ENCODE peak calls at places on chromosomes 12 and 14, in ten cellular contexts. One of them, this sample, is unnamed. For H3K4me1, the result is how much of the 10 kb centered on the place peaks cover.

GRCh38 chr12:70268972-70269371 is 25.7 kb downstream of the CNOT2 start:
- DNase-seq in lung: no peak
- DNase-seq in osteoblast: no peak
- DNase-seq in CD4-positive, alpha-beta memory T cell: no peak
- DNase-seq in endothelial cell of umbilical vein: no peak
- DNase-seq in mesendoderm: no peak
- DNase-seq in fibroblast of lung: no peak
- DNase-seq in effector memory CD4-positive, alpha-beta T cell: no peak
- DNase-seq in K562: no peak
- DNase-seq in IMR-90: no peak
- DNase-seq in this sample: no peak

GRCh38 chr14:38107216-38107631 is 100.5 kb upstream of the SSTR1 start:
- DNase-seq in lung: no peak
- DNase-seq in osteoblast: no peak
- DNase-seq in CD4-positive, alpha-beta memory T cell: no peak
- DNase-seq in endothelial cell of umbilical vein: no peak
- DNase-seq in mesendoderm: no peak
- DNase-seq in fibroblast of lung: no peak
- DNase-seq in effector memory CD4-positive, alpha-beta T cell: no peak
- DNase-seq in K562: no peak
- DNase-seq in IMR-90: peak
- DNase-seq in this sample: no peak

GRCh38 chr12:15522574-15523187 is 200.4 kb downstream of the PTPRO start:
- DNase-seq in lung: no peak
- DNase-seq in osteoblast: no peak
- DNase-seq in CD4-positive, alpha-beta memory T cell: no peak
- DNase-seq in endothelial cell of umbilical vein: peak
- DNase-seq in mesendoderm: peak
- DNase-seq in fibroblast of lung: peak
- DNase-seq in effector memory CD4-positive, alpha-beta T cell: no peak
- DNase-seq in K562: no peak
- DNase-seq in IMR-90: peak
- DNase-seq in this sample: no peak

GRCh38 chr12:126727656-126728055 is 1539.3 kb upstream of the TMEM132C start:
- DNase-seq in lung: no peak
- DNase-seq in osteoblast: no peak
- DNase-seq in CD4-positive, alpha-beta memory T cell: no peak
- DNase-seq in endothelial cell of umbilical vein: no peak
- DNase-seq in mesendoderm: peak
- DNase-seq in fibroblast of lung: no peak
- DNase-seq in effector memory CD4-positive, alpha-beta T cell: no peak
- DNase-seq in K562: no peak
- DNase-seq in IMR-90: no peak
- DNase-seq in this sample: no peak

GRCh38 chr14:37787879-37788494 is 192.6 kb downstream of the TTC6 start:
- DNase-seq in lung: no peak
- DNase-seq in osteoblast: no peak
- DNase-seq in CD4-positive, alpha-beta memory T cell: no peak
- DNase-seq in endothelial cell of umbilical vein: no peak
- DNase-seq in mesendoderm: no peak
- DNase-seq in fibroblast of lung: no peak
- DNase-seq in effector memory CD4-positive, alpha-beta T cell: no peak
- DNase-seq in K562: no peak
- DNase-seq in IMR-90: no peak
- DNase-seq in this sample: no peak

GRCh38 chr12:45966486-45966885 is 23.9 kb downstream of the SCAF11 start:
- DNase-seq in lung: no peak
- DNase-seq in osteoblast: peak
- DNase-seq in CD4-positive, alpha-beta memory T cell: no peak
- DNase-seq in endothelial cell of umbilical vein: peak
- DNase-seq in mesendoderm: peak
- DNase-seq in fibroblast of lung: peak
- DNase-seq in effector memory CD4-positive, alpha-beta T cell: no peak
- DNase-seq in K562: no peak
- DNase-seq in IMR-90: peak
- DNase-seq in this sample: no peak

GRCh38 chr14:90697577-90698206 is 118.5 kb downstream of the TTC7B start:
- DNase-seq in lung: peak
- DNase-seq in osteoblast: peak
- DNase-seq in CD4-positive, alpha-beta memory T cell: peak
- DNase-seq in endothelial cell of umbilical vein: peak
- DNase-seq in mesendoderm: peak
- DNase-seq in fibroblast of lung: peak
- DNase-seq in effector memory CD4-positive, alpha-beta T cell: peak
- DNase-seq in K562: peak
- DNase-seq in IMR-90: peak
- DNase-seq in this sample: no peak

GRCh38 chr14:58332514-58332913 is 34.2 kb downstream of the ARID4A start:
- DNase-seq in lung: no peak
- DNase-seq in osteoblast: no peak
- DNase-seq in CD4-positive, alpha-beta memory T cell: no peak
- DNase-seq in endothelial cell of umbilical vein: no peak
- DNase-seq in mesendoderm: no peak
- DNase-seq in fibroblast of lung: no peak
- DNase-seq in effector memory CD4-positive, alpha-beta T cell: no peak
- DNase-seq in K562: no peak
- DNase-seq in IMR-90: no peak
- DNase-seq in this sample: no peak

GRCh38 chr12:88334271-88334670 is 192.2 kb downstream of the TMTC3 start:
- DNase-seq in lung: no peak
- DNase-seq in osteoblast: no peak
- DNase-seq in CD4-positive, alpha-beta memory T cell: no peak
- DNase-seq in endothelial cell of umbilical vein: no peak
- DNase-seq in mesendoderm: no peak
- DNase-seq in fibroblast of lung: peak
- DNase-seq in effector memory CD4-positive, alpha-beta T cell: no peak
- DNase-seq in K562: no peak
- DNase-seq in IMR-90: peak
- DNase-seq in this sample: no peak

GRCh38 chr12:109934026-109934425 is 34.0 kb downstream of the TCHP start:
- DNase-seq in lung: no peak
- DNase-seq in osteoblast: peak
- DNase-seq in CD4-positive, alpha-beta memory T cell: no peak
- DNase-seq in endothelial cell of umbilical vein: peak
- DNase-seq in mesendoderm: no peak
- DNase-seq in fibroblast of lung: no peak
- DNase-seq in effector memory CD4-positive, alpha-beta T cell: no peak
- DNase-seq in K562: no peak
- DNase-seq in IMR-90: peak
- DNase-seq in this sample: no peak

GRCh38 chr14:89507521-89507920 is 90.5 kb upstream of the FOXN3 start:
- DNase-seq in lung: no peak
- DNase-seq in osteoblast: peak
- DNase-seq in CD4-positive, alpha-beta memory T cell: no peak
- DNase-seq in endothelial cell of umbilical vein: peak
- DNase-seq in mesendoderm: no peak
- DNase-seq in fibroblast of lung: peak
- DNase-seq in effector memory CD4-positive, alpha-beta T cell: no peak
- DNase-seq in K562: no peak
- DNase-seq in IMR-90: peak
- DNase-seq in this sample: no peak

GRCh38 chr12:38543151-38543550 is 226.6 kb downstream of the ALG10B start:
- DNase-seq in lung: peak
- DNase-seq in osteoblast: no peak
- DNase-seq in CD4-positive, alpha-beta memory T cell: no peak
- DNase-seq in endothelial cell of umbilical vein: no peak
- DNase-seq in mesendoderm: peak
- DNase-seq in fibroblast of lung: no peak
- DNase-seq in effector memory CD4-positive, alpha-beta T cell: no peak
- DNase-seq in K562: no peak
- DNase-seq in IMR-90: no peak
- DNase-seq in this sample: no peak

GRCh38 chr12:107983871-107984480 is 145.1 kb upstream of the WSCD2 start:
- DNase-seq in lung: no peak
- DNase-seq in osteoblast: no peak
- DNase-seq in CD4-positive, alpha-beta memory T cell: no peak
- DNase-seq in endothelial cell of umbilical vein: no peak
- DNase-seq in mesendoderm: no peak
- DNase-seq in fibroblast of lung: no peak
- DNase-seq in effector memory CD4-positive, alpha-beta T cell: no peak
- DNase-seq in K562: no peak
- DNase-seq in IMR-90: no peak
- DNase-seq in this sample: no peak

GRCh38 chr14:79583738-79584405 is 627.4 kb downstream of the DIO2 start:
- DNase-seq in lung: no peak
- DNase-seq in osteoblast: no peak
- DNase-seq in CD4-positive, alpha-beta memory T cell: no peak
- DNase-seq in endothelial cell of umbilical vein: no peak
- DNase-seq in mesendoderm: no peak
- DNase-seq in fibroblast of lung: peak
- DNase-seq in effector memory CD4-positive, alpha-beta T cell: no peak
- DNase-seq in K562: no peak
- DNase-seq in IMR-90: peak
- DNase-seq in this sample: no peak

DNA sequence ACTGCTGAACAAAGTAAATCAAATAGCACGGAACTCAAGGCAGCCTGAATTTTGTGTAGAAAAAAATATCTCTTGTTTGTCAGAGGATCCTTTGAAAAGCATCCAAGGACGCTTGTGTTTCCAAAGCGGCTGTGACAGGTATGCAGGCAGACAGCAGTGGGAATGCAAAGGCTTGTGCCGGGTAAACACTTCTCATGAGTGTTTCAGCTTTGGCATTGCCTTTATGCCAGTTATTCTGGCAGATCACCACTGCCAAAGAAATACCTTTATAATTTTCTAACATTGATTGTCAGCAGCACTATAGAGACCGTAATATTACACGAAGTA is 128.5 kb downstream of the NDUFA12 start:
- DNase-seq in lung: no peak
- DNase-seq in osteoblast: peak
- DNase-seq in CD4-positive, alpha-beta memory T cell: no peak
- DNase-seq in endothelial cell of umbilical vein: no peak
- DNase-seq in mesendoderm: no peak
- DNase-seq in fibroblast of lung: no peak
- DNase-seq in effector memory CD4-positive, alpha-beta T cell: no peak
- DNase-seq in K562: no peak
- DNase-seq in IMR-90: no peak
- DNase-seq in this sample: no peak
- H3K4me1 ChIP-seq in lung: under half
- H3K4me1 ChIP-seq in osteoblast: under half
- H3K4me1 ChIP-seq in CD4-positive, alpha-beta memory T cell: under half
- H3K4me1 ChIP-seq in endothelial cell of umbilical vein: under half
- H3K4me1 ChIP-seq in mesendoderm: under half
- H3K4me1 ChIP-seq in fibroblast of lung: under half
- H3K4me1 ChIP-seq in effector memory CD4-positive, alpha-beta T cell: under half
- H3K4me1 ChIP-seq in K562: under half
- H3K4me1 ChIP-seq in IMR-90: under half
- H3K4me1 ChIP-seq in this sample: under half

GRCh38 chr12:56198836-56199235 is 9.6 kb upstream of the SMARCC2 start:
- DNase-seq in lung: no peak
- DNase-seq in osteoblast: no peak
- DNase-seq in CD4-positive, alpha-beta memory T cell: no peak
- DNase-seq in endothelial cell of umbilical vein: peak
- DNase-seq in mesendoderm: peak
- DNase-seq in fibroblast of lung: peak
- DNase-seq in effector memory CD4-positive, alpha-beta T cell: no peak
- DNase-seq in K562: no peak
- DNase-seq in IMR-90: peak
- DNase-seq in this sample: no peak
- H3K4me1 ChIP-seq in lung: under half
- H3K4me1 ChIP-seq in osteoblast: under half
- H3K4me1 ChIP-seq in CD4-positive, alpha-beta memory T cell: under half
- H3K4me1 ChIP-seq in endothelial cell of umbilical vein: under half
- H3K4me1 ChIP-seq in mesendoderm: under half
- H3K4me1 ChIP-seq in fibroblast of lung: under half
- H3K4me1 ChIP-seq in effector memory CD4-positive, alpha-beta T cell: under half
- H3K4me1 ChIP-seq in K562: under half
- H3K4me1 ChIP-seq in IMR-90: under half
- H3K4me1 ChIP-seq in this sample: under half

GRCh38 chr12:31742891-31743290 is 14.1 kb upstream of the AMN1 start:
- DNase-seq in lung: no peak
- DNase-seq in osteoblast: no peak
- DNase-seq in CD4-positive, alpha-beta memory T cell: no peak
- DNase-seq in endothelial cell of umbilical vein: no peak
- DNase-seq in mesendoderm: no peak
- DNase-seq in fibroblast of lung: no peak
- DNase-seq in effector memory CD4-positive, alpha-beta T cell: no peak
- DNase-seq in K562: no peak
- DNase-seq in IMR-90: no peak
- DNase-seq in this sample: no peak
- H3K4me1 ChIP-seq in lung: under half
- H3K4me1 ChIP-seq in osteoblast: under half
- H3K4me1 ChIP-seq in CD4-positive, alpha-beta memory T cell: under half
- H3K4me1 ChIP-seq in endothelial cell of umbilical vein: under half
- H3K4me1 ChIP-seq in mesendoderm: under half
- H3K4me1 ChIP-seq in fibroblast of lung: under half
- H3K4me1 ChIP-seq in effector memory CD4-positive, alpha-beta T cell: under half
- H3K4me1 ChIP-seq in K562: under half
- H3K4me1 ChIP-seq in IMR-90: under half
- H3K4me1 ChIP-seq in this sample: under half

GRCh38 chr14:55117816-55118441 is 11.1 kb upstream of the LGALS3 start:
- DNase-seq in lung: no peak
- DNase-seq in osteoblast: no peak
- DNase-seq in CD4-positive, alpha-beta memory T cell: no peak
- DNase-seq in endothelial cell of umbilical vein: peak
- DNase-seq in mesendoderm: no peak
- DNase-seq in fibroblast of lung: peak
- DNase-seq in effector memory CD4-positive, alpha-beta T cell: no peak
- DNase-seq in K562: no peak
- DNase-seq in IMR-90: no peak
- DNase-seq in this sample: no peak

GRCh38 chr14:55120466-55121144 is 8.4 kb upstream of the LGALS3 start:
- DNase-seq in lung: no peak
- DNase-seq in osteoblast: no peak
- DNase-seq in CD4-positive, alpha-beta memory T cell: no peak
- DNase-seq in endothelial cell of umbilical vein: no peak
- DNase-seq in mesendoderm: peak
- DNase-seq in fibroblast of lung: no peak
- DNase-seq in effector memory CD4-positive, alpha-beta T cell: no peak
- DNase-seq in K562: no peak
- DNase-seq in IMR-90: no peak
- DNase-seq in this sample: no peak

GRCh38 chr14:55116246-55117030 is 12.6 kb upstream of the LGALS3 start:
- DNase-seq in lung: no peak
- DNase-seq in osteoblast: no peak
- DNase-seq in CD4-positive, alpha-beta memory T cell: no peak
- DNase-seq in endothelial cell of umbilical vein: no peak
- DNase-seq in mesendoderm: no peak
- DNase-seq in fibroblast of lung: no peak
- DNase-seq in effector memory CD4-positive, alpha-beta T cell: no peak
- DNase-seq in K562: no peak
- DNase-seq in IMR-90: no peak
- DNase-seq in this sample: no peak

GRCh38 chr14:55121146-55121545 is 7.9 kb upstream of the LGALS3 start:
- DNase-seq in lung: no peak
- DNase-seq in osteoblast: no peak
- DNase-seq in CD4-positive, alpha-beta memory T cell: no peak
- DNase-seq in endothelial cell of umbilical vein: no peak
- DNase-seq in mesendoderm: no peak
- DNase-seq in fibroblast of lung: no peak
- DNase-seq in effector memory CD4-positive, alpha-beta T cell: no peak
- DNase-seq in K562: no peak
- DNase-seq in IMR-90: no peak
- DNase-seq in this sample: no peak

DNA sequence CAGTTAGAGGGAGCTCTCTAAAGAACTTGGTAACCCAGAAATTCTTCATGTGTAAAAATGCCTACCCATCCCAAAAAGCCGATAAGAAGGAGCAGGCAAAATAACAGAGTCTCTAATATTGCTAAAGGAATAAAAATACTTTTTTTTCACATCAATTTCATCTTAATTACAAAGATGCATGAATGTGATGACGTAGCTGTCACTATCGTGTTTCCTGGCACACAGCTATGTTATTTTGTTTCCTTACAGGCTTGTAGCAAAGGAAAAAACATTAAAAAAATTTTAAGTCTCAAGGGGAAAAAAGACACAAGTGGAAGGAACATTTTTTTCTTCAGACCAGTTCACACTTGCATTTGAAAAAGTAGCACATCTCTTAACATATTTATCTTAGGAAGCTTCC is 10.3 kb upstream of the LGALS3 start:
- DNase-seq in lung: no peak
- DNase-seq in osteoblast: no peak
- DNase-seq in CD4-positive, alpha-beta memory T cell: no peak
- DNase-seq in endothelial cell of umbilical vein: peak
- DNase-seq in mesendoderm: no peak
- DNase-seq in fibroblast of lung: no peak
- DNase-seq in effector memory CD4-positive, alpha-beta T cell: no peak
- DNase-seq in K562: no peak
- DNase-seq in IMR-90: no peak
- DNase-seq in this sample: no peak
- H3K4me1 ChIP-seq in lung: under half
- H3K4me1 ChIP-seq in osteoblast: under half
- H3K4me1 ChIP-seq in CD4-positive, alpha-beta memory T cell: under half
- H3K4me1 ChIP-seq in endothelial cell of umbilical vein: under half
- H3K4me1 ChIP-seq in mesendoderm: under half
- H3K4me1 ChIP-seq in fibroblast of lung: under half
- H3K4me1 ChIP-seq in effector memory CD4-positive, alpha-beta T cell: under half
- H3K4me1 ChIP-seq in K562: under half
- H3K4me1 ChIP-seq in IMR-90: under half
- H3K4me1 ChIP-seq in this sample: half or more